ENCODE peak calls at places on chromosome 21, in four cellular contexts. P, A, O and R are unnamed samples.

GRCh38 chr21:36665806-36666205 is 33.1 kb upstream of the SIM2 start:
- DNase-seq in P (no peak), A (no peak), O (no peak), R (no peak)

GRCh38 chr21:36706951-36707762 is 8.2 kb downstream of the SIM2 start:
- DNase-seq in P (no peak), A (no peak), O (no peak), R (no peak)

GRCh38 chr21:42009018-42009830 is 936 bp downstream of the ZBTB21 start:
- DNase-seq in P (peak), A (peak), O (peak), R (peak)

GRCh38 chr21:14259669-14260458 is 43.9 kb downstream of the RBM11 start:
- DNase-seq in P (no peak), A (peak), O (no peak), R (no peak)

GRCh38 chr21:30232011-30232410 is 16.1 kb upstream of the CLDN8 start:
- DNase-seq in P (no peak), A (no peak), O (no peak), R (no peak)

GRCh38 chr21:46115441-46116188 is 17.7 kb downstream of the COL6A2 start:
- DNase-seq in P (no peak), A (no peak), O (no peak), R (no peak)

GRCh38 chr21:26909972-26910371 is 56.9 kb downstream of the ADAMTS5 start:
- DNase-seq in P (no peak), A (no peak), O (no peak), R (peak)

GRCh38 chr21:27190601-27191000 is 223.7 kb upstream of the ADAMTS5 start:
- DNase-seq in P (no peak), A (no peak), O (no peak), R (peak)

GRCh38 chr21:39153373-39153772 is 29.9 kb downstream of the PSMG1 start:
- DNase-seq in P (no peak), A (no peak), O (no peak), R (no peak)

GRCh38 chr21:45809421-45809820 is 165.9 kb downstream of the PCBP3 start:
- DNase-seq in P (no peak), A (no peak), O (no peak), R (no peak)

GRCh38 chr21:37469441-37469840 is 102.9 kb downstream of the DYRK1A start:
- DNase-seq in P (no peak), A (no peak), O (no peak), R (no peak)

GRCh38 chr21:41707231-41707988 is 59.4 kb downstream of the RIPK4 start:
- DNase-seq in P (no peak), A (no peak), O (no peak), R (no peak)

GRCh38 chr21:42525228-42525604 is 11.6 kb downstream of the SLC37A1 start:
- DNase-seq in P (no peak), A (peak), O (no peak), R (no peak)

GRCh38 chr21:35303085-35303484 is 254.0 kb upstream of the RUNX1 start:
- DNase-seq in P (no peak), A (no peak), O (no peak), R (peak)

GRCh38 chr21:29163381-29164115 is 33.1 kb downstream of the MAP3K7CL start:
- DNase-seq in P (no peak), A (no peak), O (no peak), R (no peak)

GRCh38 chr21:28773036-28773435 is 219.6 kb downstream of the LTN1 start:
- DNase-seq in P (no peak), A (no peak), O (no peak), R (no peak)